ENCODE peak calls at places on chromosomes 12 and 14, in nine cellular contexts. P is PC-3, Q is GM23248, L is GM23338, F is OCI-LY7, V is MM.1S, I is neural progenitor cell, G is HCT116, W is SK-N-SH. R is an unnamed sample.

GRCh38 chr12:98870521-98870920 is 225.4 kb downstream of the APAF1 start:
- DNase-seq in P (no peak), Q (no peak), L (no peak), F (no peak), V (no peak), I (peak; percentile 41), G (no peak), W (no peak), R (no peak)

GRCh38 chr14:105013150-105013787 is 7.6 kb downstream of the CDCA4 start:
- DNase-seq in P (no peak), Q (peak; percentile 47), L (no peak), F (peak; percentile 50), V (no peak), I (no peak), G (no peak), W (peak; percentile 85), R (no peak)

GRCh38 chr12:33041562-33041961 is 145.0 kb upstream of the PKP2 start:
- DNase-seq in P (no peak), Q (no peak), L (no peak), F (no peak), V (no peak), I (no peak), G (no peak), W (no peak), R (no peak)

GRCh38 chr12:108647936-108648287 is 14.2 kb upstream of the SELPLG start:
- DNase-seq in P (no peak), Q (no peak), L (no peak), F (no peak), V (no peak), I (no peak), G (no peak), W (no peak), R (no peak)

GRCh38 chr14:68807148-68807600 is 14.3 kb upstream of the ZFP36L1 start:
- DNase-seq in P (no peak), Q (peak; percentile 87), L (no peak), F (peak; percentile 77), V (no peak), I (no peak), G (no peak), W (peak; percentile 71), R (peak; percentile 60)

GRCh38 chr14:61520546-61520945 is 174.8 kb upstream of the HIF1A start:
- DNase-seq in P (no peak), Q (peak; percentile 77), L (no peak), F (no peak), V (no peak), I (no peak), G (no peak), W (no peak), R (no peak)

GRCh38 chr12:99057670-99058069 is 412.6 kb downstream of the APAF1 start:
- DNase-seq in P (no peak), Q (no peak), L (no peak), F (no peak), V (no peak), I (no peak), G (no peak), W (no peak), R (no peak)

GRCh38 chr12:115140981-115141380 is 457.0 kb upstream of the TBX3 start:
- DNase-seq in P (no peak), Q (no peak), L (peak; percentile 12), F (no peak), V (no peak), I (peak; percentile 43), G (no peak), W (no peak), R (no peak)

GRCh38 chr12:52203126-52203921 is 11.5 kb upstream of the KRT80 start:
- DNase-seq in P (peak; percentile 80), Q (peak; percentile 92), L (no peak), F (peak; percentile 8), V (no peak), I (peak; percentile 31), G (peak; percentile 56), W (peak; percentile 63), R (peak; percentile 73)

GRCh38 chr12:122166422-122167327 is 7.3 kb downstream of the IL31 start:
- DNase-seq in P (no peak), Q (no peak), L (no peak), F (no peak), V (no peak), I (no peak), G (no peak), W (no peak), R (no peak)

GRCh38 chr12:25323774-25324086 is 73.0 kb upstream of the KRAS start:
- DNase-seq in P (no peak), Q (no peak), L (no peak), F (peak; percentile 46), V (peak; percentile 76), I (no peak), G (no peak), W (no peak), R (no peak)

GRCh38 chr14:103511022-103511693 is 11.5 kb downstream of the CKB start:
- DNase-seq in P (no peak), Q (no peak), L (no peak), F (no peak), V (no peak), I (no peak), G (no peak), W (no peak), R (no peak)

DNA sequence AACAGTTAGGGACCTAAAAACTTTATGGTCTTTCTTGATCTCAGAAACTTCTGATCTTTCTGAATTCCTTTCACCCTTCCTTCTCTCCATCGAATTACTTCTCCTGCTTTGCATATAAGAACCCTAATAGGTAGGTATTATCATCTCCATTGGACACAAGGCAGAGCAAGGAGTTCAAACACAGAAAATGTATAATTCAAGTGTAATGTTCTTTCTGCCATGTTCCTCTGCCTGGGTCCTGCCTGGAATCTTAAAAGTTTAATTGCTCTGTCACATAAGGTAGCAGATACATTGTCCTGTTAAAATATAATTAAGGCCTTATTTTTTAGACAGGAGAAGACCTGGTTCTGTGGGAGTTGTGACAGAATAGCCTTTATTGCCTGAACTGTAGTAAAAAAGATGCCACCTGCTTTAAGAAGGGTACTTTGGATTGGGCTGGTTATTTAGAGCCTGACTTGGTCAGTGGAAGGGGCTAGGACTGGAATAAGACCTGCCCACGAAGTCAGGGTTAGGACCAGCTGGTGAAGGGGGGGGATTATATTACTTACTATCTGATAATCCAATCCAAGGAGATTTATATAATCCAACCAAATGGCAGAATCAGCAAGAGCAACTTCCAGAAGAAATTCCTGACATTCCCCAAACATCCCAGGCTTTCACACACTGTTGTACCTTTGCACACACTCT is 10.4 kb downstream of the G2E3 start:
- DNase-seq in P (no peak), Q (no peak), L (peak; percentile 36), F (no peak), V (no peak), I (peak; percentile 32), G (no peak), W (no peak), R (no peak)
- H3K4me2 ChIP-seq in P (no peak overlapping the region), Q (no peak overlapping the region), L (peak overlapping the region; percentile 29), F (no peak overlapping the region), V (no peak overlapping the region), I (peak overlapping the region; percentile 17), G (no peak overlapping the region), W (no peak overlapping the region), R (no peak overlapping the region)

GRCh38 chr14:91152499-91152898 is 38.6 kb downstream of the DGLUCY start:
- DNase-seq in P (no peak), Q (no peak), L (no peak), F (no peak), V (no peak), I (no peak), G (no peak), W (no peak), R (no peak)

GRCh38 chr14:91155626-91156089 is 41.8 kb downstream of the DGLUCY start:
- DNase-seq in P (no peak), Q (no peak), L (no peak), F (no peak), V (no peak), I (no peak), G (no peak), W (no peak), R (no peak)

GRCh38 chr14:91153360-91153759 is 39.5 kb downstream of the DGLUCY start:
- DNase-seq in P (no peak), Q (no peak), L (no peak), F (no peak), V (no peak), I (no peak), G (no peak), W (no peak), R (no peak)

GRCh38 chr14:91158091-91158790 is 44.4 kb downstream of the DGLUCY start:
- DNase-seq in P (no peak), Q (no peak), L (no peak), F (no peak), V (no peak), I (no peak), G (no peak), W (no peak), R (no peak)

DNA sequence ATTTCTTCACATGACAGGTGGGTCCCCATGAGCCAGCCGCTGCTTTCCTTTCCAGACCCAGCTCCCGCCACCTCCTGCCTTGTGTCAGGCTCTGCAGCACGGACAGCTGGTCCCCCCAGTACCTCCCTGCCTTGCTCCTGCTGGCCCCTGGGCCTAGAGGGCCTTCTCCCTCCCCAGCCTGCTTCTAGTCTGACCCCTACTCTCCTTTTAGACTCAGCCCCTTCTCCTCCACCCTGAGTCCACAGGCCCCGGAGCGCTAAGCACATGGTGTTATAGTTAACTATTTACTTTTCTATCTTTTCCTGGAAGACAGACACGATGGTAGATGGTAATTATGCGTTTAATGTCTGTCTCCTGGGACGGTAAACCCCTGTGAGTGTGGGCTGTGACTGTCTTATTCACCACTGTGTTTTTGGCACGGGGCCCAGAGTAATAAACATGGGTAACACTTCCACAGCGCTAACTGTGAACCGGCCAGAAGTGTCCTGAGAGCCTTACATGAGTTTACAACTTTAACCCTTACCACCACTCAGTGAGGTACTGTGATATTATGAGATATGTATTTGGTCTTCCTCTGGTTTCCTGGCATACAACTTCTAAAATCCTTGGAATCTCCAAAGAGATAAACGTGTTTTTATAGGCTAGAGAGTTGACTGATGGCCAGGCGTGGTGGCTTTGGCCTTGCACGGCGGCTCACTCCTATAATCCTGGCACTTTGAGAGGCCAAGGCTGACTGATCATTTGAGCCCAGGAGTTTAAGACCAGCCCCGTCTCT is 41.2 kb downstream of the DGLUCY start:
- DNase-seq in P (peak; percentile 70), Q (peak; percentile 64), L (no peak), F (no peak), V (no peak), I (no peak), G (peak; percentile 29), W (peak; percentile 40), R (peak; percentile 74)
- TF ChIP-seq EZH2phosphoT487 in P (no peak), Q (no peak), L (no peak), F (no peak), V (no peak), I (no peak), G (no peak), W (no peak), R (no peak)

DNA sequence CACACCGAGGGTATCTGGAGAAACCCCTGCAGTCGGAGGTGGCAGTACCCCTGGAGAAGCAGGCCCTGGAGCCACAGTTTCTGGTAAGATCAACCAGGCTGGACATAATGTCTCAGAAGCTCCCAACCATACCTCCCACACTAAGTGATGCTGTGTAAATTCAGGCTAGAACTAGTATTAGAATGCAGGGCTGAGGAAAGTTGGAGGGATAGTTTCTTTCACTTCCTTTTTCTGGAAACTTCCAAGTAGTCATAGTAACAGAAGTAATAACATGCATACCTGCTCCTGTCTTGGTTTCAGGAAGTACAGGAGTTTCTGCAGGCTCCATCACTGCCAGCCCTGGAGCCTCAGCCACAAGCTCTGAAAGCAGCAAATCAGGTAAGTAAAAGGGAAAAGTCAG is 228.1 kb upstream of the CNTN1 start:
- DNase-seq in P (no peak), Q (no peak), L (no peak), F (no peak), V (no peak), I (no peak), G (no peak), W (no peak), R (no peak)
- H3K4me2 ChIP-seq in P (no peak overlapping the region), Q (no peak overlapping the region), L (no peak overlapping the region), F (no peak overlapping the region), V (no peak overlapping the region), I (no peak overlapping the region), G (no peak overlapping the region), W (no peak overlapping the region), R (no peak overlapping the region)

GRCh38 chr12:61757831-61758505 is 502.2 kb upstream of the USP15 start:
- DNase-seq in P (no peak), Q (peak; percentile 68), L (no peak), F (no peak), V (no peak), I (no peak), G (no peak), W (no peak), R (no peak)
- TF ChIP-seq EZH2phosphoT487 in P (no peak), Q (no peak), L (no peak), F (no peak), V (no peak), I (no peak), G (no peak), W (no peak), R (no peak)

R was measured in hepatocyte.